ENCODE peak calls at places on chromosomes 5 and 9, in four cellular contexts. One of them, this sample, is unnamed.
A peak's percentile ranks its signal among the peaks of the same experiment; 100 is the strongest.

GRCh38 chr5:79263290-79263689 is 27.4 kb downstream of the JMY start:
- DNase-seq in MCF 10A: no peak
- DNase-seq in ovary: no peak
- DNase-seq in fibroblast of mammary gland: no peak
- DNase-seq in this sample: no peak

GRCh38 chr5:67405755-67406154 is 209.2 kb upstream of the CD180 start:
- DNase-seq in MCF 10A: no peak
- DNase-seq in ovary: no peak
- DNase-seq in fibroblast of mammary gland: no peak
- DNase-seq in this sample: no peak

GRCh38 chr9:123358181-123358894 is 2.3 kb downstream of the CRB2 start:
- DNase-seq in MCF 10A: no peak
- DNase-seq in ovary: no peak
- DNase-seq in fibroblast of mammary gland: no peak
- DNase-seq in this sample: no peak

GRCh38 chr5:3104446-3105047 is 353.1 kb upstream of the IRX2 start:
- DNase-seq in MCF 10A: no peak
- DNase-seq in ovary: no peak
- DNase-seq in fibroblast of mammary gland: no peak
- DNase-seq in this sample: no peak

GRCh38 chr9:126745574-126746411 is 59.0 kb upstream of the ZBTB43 start:
- DNase-seq in MCF 10A: no peak
- DNase-seq in ovary: no peak
- DNase-seq in fibroblast of mammary gland: no peak
- DNase-seq in this sample: no peak

GRCh38 chr9:7936201-7936600 is 136.6 kb upstream of the DMAC1 start:
- DNase-seq in MCF 10A: no peak
- DNase-seq in ovary: no peak
- DNase-seq in fibroblast of mammary gland: no peak
- DNase-seq in this sample: no peak

GRCh38 chr9:114141553-114142548 is 13.5 kb upstream of the COL27A1 start:
- DNase-seq in MCF 10A: no peak
- DNase-seq in ovary: peak; percentile 74
- DNase-seq in fibroblast of mammary gland: peak; percentile 67
- DNase-seq in this sample: peak; percentile 20

GRCh38 chr5:51433052-51433710 is 49.9 kb downstream of the ISL1 start:
- DNase-seq in MCF 10A: no peak
- DNase-seq in ovary: no peak
- DNase-seq in fibroblast of mammary gland: no peak
- DNase-seq in this sample: peak; percentile 55

GRCh38 chr5:173613433-173614144 is 2.9 kb downstream of the BOD1 start:
- DNase-seq in MCF 10A: no peak
- DNase-seq in ovary: no peak
- DNase-seq in fibroblast of mammary gland: no peak
- DNase-seq in this sample: no peak

GRCh38 chr9:20135119-20135697 is 346.4 kb upstream of the SLC24A2 start:
- DNase-seq in MCF 10A: no peak
- DNase-seq in ovary: no peak
- DNase-seq in fibroblast of mammary gland: no peak
- DNase-seq in this sample: no peak

GRCh38 chr9:135526089-135526729 is 5.0 kb downstream of the LCN1 start:
- DNase-seq in MCF 10A: no peak
- DNase-seq in ovary: no peak
- DNase-seq in fibroblast of mammary gland: no peak
- DNase-seq in this sample: no peak

GRCh38 chr9:37209431-37210386 is 89.3 kb downstream of the ZCCHC7 start:
- DNase-seq in MCF 10A: no peak
- DNase-seq in ovary: no peak
- DNase-seq in fibroblast of mammary gland: peak; percentile 11
- DNase-seq in this sample: peak; percentile 5

GRCh38 chr9:129761901-129762359 is 9.1 kb upstream of the PTGES start:
- DNase-seq in MCF 10A: no peak
- DNase-seq in ovary: no peak
- DNase-seq in fibroblast of mammary gland: peak; percentile 87
- DNase-seq in this sample: peak; percentile 38

GRCh38 chr5:133321833-133322420 is 270.1 kb downstream of the HSPA4 start:
- DNase-seq in MCF 10A: no peak
- DNase-seq in ovary: no peak
- DNase-seq in fibroblast of mammary gland: no peak
- DNase-seq in this sample: no peak

GRCh38 chr9:16126042-16126441 is 573.2 kb downstream of the CCDC171 start:
- DNase-seq in MCF 10A: no peak
- DNase-seq in ovary: no peak
- DNase-seq in fibroblast of mammary gland: no peak
- DNase-seq in this sample: no peak

GRCh38 chr5:170265527-170265926 is 32.0 kb downstream of the LCP2 start:
- DNase-seq in MCF 10A: no peak
- DNase-seq in ovary: peak; percentile 75
- DNase-seq in fibroblast of mammary gland: peak; percentile 40
- DNase-seq in this sample: no peak

GRCh38 chr9:114122628-114123027 is 23.5 kb upstream of the KIF12 start:
- DNase-seq in MCF 10A: no peak
- DNase-seq in ovary: no peak
- DNase-seq in fibroblast of mammary gland: no peak
- DNase-seq in this sample: no peak

GRCh38 chr5:61087921-61088320 is 74.3 kb downstream of the SMIM15 start:
- DNase-seq in MCF 10A: peak; percentile 1
- DNase-seq in ovary: no peak
- DNase-seq in fibroblast of mammary gland: peak; percentile 19
- DNase-seq in this sample: no peak

GRCh38 chr9:115944166-115944948 is 209.2 kb upstream of the PAPPA start:
- DNase-seq in MCF 10A: peak; percentile 99
- DNase-seq in ovary: peak; percentile 57
- DNase-seq in fibroblast of mammary gland: peak; percentile 100
- DNase-seq in this sample: peak; percentile 97

GRCh38 chr5:150541895-150542294 is 34.0 kb downstream of the NDST1 start:
- DNase-seq in MCF 10A: peak; percentile 78
- DNase-seq in ovary: no peak
- DNase-seq in fibroblast of mammary gland: peak; percentile 32
- DNase-seq in this sample: peak; percentile 88

GRCh38 chr9:136786451-136786850 is 4.7 kb upstream of the TMEM141 start:
- DNase-seq in MCF 10A: no peak
- DNase-seq in ovary: no peak
- DNase-seq in fibroblast of mammary gland: no peak
- DNase-seq in this sample: no peak

GRCh38 chr9:21995652-21996275 is 1.2 kb downstream of the CDKN2B-AS1 start:
- DNase-seq in MCF 10A: no peak
- DNase-seq in ovary: peak; percentile 26
- DNase-seq in fibroblast of mammary gland: peak; percentile 52
- DNase-seq in this sample: no peak

GRCh38 chr9:77769246-77769645 is 121.1 kb upstream of the GNA14 start:
- DNase-seq in MCF 10A: no peak
- DNase-seq in ovary: no peak
- DNase-seq in fibroblast of mammary gland: no peak
- DNase-seq in this sample: no peak

GRCh38 chr9:4769321-4770080 is 23.2 kb upstream of the RCL1 start:
- DNase-seq in MCF 10A: peak; percentile 57
- DNase-seq in ovary: no peak
- DNase-seq in fibroblast of mammary gland: peak; percentile 77
- DNase-seq in this sample: peak; percentile 85

GRCh38 chr9:136160321-136160938 is 41.8 kb upstream of the TMEM250 start:
- DNase-seq in MCF 10A: no peak
- DNase-seq in ovary: no peak
- DNase-seq in fibroblast of mammary gland: no peak
- DNase-seq in this sample: no peak

GRCh38 chr5:154251529-154251928 is 61.0 kb downstream of the GALNT10 start:
- DNase-seq in MCF 10A: no peak
- DNase-seq in ovary: no peak
- DNase-seq in fibroblast of mammary gland: no peak
- DNase-seq in this sample: no peak

DNA sequence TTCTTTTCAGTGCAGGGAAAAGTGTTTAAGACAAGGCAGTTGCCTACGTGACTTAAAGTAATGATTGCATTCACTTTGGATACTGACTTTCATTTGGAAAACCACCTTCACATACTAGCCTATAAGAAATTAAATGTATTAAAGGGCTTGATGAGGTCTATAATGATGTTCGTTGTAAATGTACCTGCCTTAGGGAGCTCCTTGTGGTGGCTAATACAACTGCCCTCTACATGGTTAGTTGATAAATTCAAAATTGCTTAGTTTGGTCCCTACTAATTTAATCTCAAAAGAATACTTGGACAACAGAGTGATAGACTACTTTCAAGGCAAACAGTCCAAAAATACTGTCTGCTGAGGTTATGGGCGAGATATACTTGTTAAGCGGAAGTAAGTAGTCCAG is 3.8 kb downstream of the VLDLR start:
- DNase-seq in MCF 10A: no peak
- DNase-seq in ovary: no peak
- DNase-seq in fibroblast of mammary gland: no peak
- DNase-seq in this sample: no peak
- TF ChIP-seq CTCF in MCF 10A: no peak
- TF ChIP-seq CTCF in ovary: no peak
- TF ChIP-seq CTCF in fibroblast of mammary gland: no peak
- TF ChIP-seq CTCF in this sample: no peak

DNA sequence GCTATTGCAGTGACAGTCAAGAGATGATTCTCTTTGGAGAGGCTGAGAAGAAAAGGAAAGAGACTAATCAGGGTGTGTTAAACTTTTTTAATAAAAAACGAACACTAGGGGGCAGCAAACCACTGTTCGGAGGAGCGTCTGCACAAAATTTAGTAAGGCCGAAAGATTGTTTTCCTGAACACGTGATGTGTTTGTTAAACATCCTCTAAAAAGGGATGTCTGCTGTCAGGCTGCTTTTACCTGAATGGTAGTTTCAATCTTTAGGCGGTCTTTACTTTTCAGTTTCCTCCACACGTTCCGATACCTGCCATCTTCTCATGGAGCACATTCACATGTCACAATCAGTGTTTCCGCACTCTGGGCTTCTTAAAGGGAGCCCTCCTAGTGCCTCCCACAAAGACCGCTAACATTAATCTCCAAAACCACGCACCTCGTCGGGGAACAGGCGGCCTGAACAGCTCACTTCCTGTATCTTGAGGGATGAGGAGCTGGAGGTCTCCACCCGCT is 125.2 kb downstream of the GPBP1 start:
- DNase-seq in MCF 10A: peak; percentile 78
- DNase-seq in ovary: peak; percentile 58
- DNase-seq in fibroblast of mammary gland: peak; percentile 87
- DNase-seq in this sample: peak; percentile 72
- TF ChIP-seq CTCF in MCF 10A: peak; percentile 59
- TF ChIP-seq CTCF in ovary: peak; percentile 42
- TF ChIP-seq CTCF in fibroblast of mammary gland: peak; percentile 56
- TF ChIP-seq CTCF in this sample: peak; percentile 60

GRCh38 chr9:93245437-93245970 is 61.6 kb downstream of the WNK2 start:
- DNase-seq in MCF 10A: no peak
- DNase-seq in ovary: no peak
- DNase-seq in fibroblast of mammary gland: no peak
- DNase-seq in this sample: no peak

GRCh38 chr9:93246111-93246510 is 62.2 kb downstream of the WNK2 start:
- DNase-seq in MCF 10A: no peak
- DNase-seq in ovary: no peak
- DNase-seq in fibroblast of mammary gland: no peak
- DNase-seq in this sample: no peak

GRCh38 chr9:93246526-93246925 is 62.6 kb downstream of the WNK2 start:
- DNase-seq in MCF 10A: no peak
- DNase-seq in ovary: no peak
- DNase-seq in fibroblast of mammary gland: no peak
- DNase-seq in this sample: no peak

GRCh38 chr9:93244510-93245436 is 60.8 kb downstream of the WNK2 start:
- DNase-seq in MCF 10A: no peak
- DNase-seq in ovary: no peak
- DNase-seq in fibroblast of mammary gland: no peak
- DNase-seq in this sample: no peak

DNA sequence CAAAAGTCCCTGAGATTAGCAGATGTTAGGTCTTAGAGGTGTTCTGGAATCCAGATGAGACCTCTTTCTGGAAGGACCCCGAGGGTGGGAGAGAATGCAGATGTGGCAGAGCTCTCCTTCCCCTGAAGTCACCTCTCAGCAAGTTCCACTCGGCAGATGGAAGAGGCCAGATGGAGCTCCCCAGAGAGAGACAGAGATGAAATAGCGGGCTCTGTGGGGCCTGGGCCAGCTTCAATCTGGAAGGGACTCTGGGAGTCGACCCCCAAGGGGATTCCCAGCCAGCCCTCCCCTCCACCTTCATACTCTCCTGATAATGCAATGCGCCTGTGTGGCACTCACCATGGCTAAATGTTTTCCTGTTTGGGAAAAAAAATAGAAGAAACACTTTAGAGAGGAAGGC is 60.2 kb downstream of the WNK2 start:
- DNase-seq in MCF 10A: no peak
- DNase-seq in ovary: no peak
- DNase-seq in fibroblast of mammary gland: no peak
- DNase-seq in this sample: no peak
- TF ChIP-seq CTCF in MCF 10A: no peak
- TF ChIP-seq CTCF in ovary: no peak
- TF ChIP-seq CTCF in fibroblast of mammary gland: no peak
- TF ChIP-seq CTCF in this sample: no peak

DNA sequence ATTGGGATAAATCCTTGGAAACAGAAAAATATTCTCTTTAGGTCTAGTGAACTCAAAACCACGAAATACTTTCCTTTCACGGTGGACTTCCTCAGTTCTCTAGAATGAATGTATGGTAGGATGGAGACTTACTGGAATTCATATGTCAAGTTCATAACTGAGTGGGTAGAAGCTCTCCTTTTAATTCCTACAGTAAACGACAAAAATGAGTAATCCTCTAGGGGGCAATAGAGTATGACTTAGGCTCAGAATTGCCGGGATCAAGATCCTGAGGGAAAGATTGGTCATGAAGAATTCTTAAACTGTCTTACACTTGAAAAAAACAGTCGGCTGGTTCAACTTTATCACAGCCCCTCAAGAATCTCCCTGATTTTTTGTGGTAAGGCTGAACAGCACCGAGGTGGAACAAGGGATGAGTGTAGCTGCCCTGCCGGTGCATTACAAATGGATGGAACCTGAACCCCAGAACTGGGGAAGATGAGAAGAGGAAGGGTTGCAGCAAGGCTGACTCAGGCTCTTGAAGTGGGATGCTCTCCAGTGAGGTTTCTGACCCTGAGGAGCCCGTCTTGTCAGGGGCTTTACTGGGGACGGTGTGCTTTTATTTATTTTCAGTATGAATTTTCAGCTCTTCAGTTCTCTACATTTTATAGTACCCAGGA is 14.0 kb upstream of the LOX start:
- DNase-seq in MCF 10A: peak; percentile 73
- DNase-seq in ovary: no peak
- DNase-seq in fibroblast of mammary gland: peak; percentile 76
- DNase-seq in this sample: peak; percentile 59
- TF ChIP-seq CTCF in MCF 10A: peak; percentile 70
- TF ChIP-seq CTCF in ovary: no peak
- TF ChIP-seq CTCF in fibroblast of mammary gland: peak; percentile 57
- TF ChIP-seq CTCF in this sample: peak; percentile 52